ENCODE peak calls at places on chromosomes 5 and 9, in eight cellular contexts. U is AG04449; X is CD8-positive, alpha-beta memory T cell; N is brain microvascular endothelial cell; Y is left ventricle myocardium inferior; L is ovary; O is HCT116; D is BE2C. V is an unnamed sample.

GRCh38 chr9:34032631-34033030 is 16.1 kb downstream of the UBAP2 start:
- DNase-seq in D (no peak), N (no peak), L (no peak), X (no peak), U (no peak), Y (no peak), O (no peak), V (no peak)

GRCh38 chr5:157366741-157367684 is 93.0 kb upstream of the NIPAL4 start:
- DNase-seq in O (no peak), N (peak; percentile 77), L (no peak), U (peak; percentile 68), Y (no peak), X (no peak), D (peak; percentile 65), V (peak; percentile 12)

GRCh38 chr9:3746296-3747275 is 220.8 kb upstream of the RFX3 start:
- DNase-seq in X (no peak), O (peak; percentile 74), U (no peak), L (no peak), D (no peak), Y (no peak), N (peak; percentile 46), V (peak; percentile 70)

GRCh38 chr5:66247176-66247960 is 103.3 kb downstream of the SREK1 start:
- DNase-seq in D (no peak), X (no peak), N (peak; percentile 68), L (no peak), U (peak; percentile 65), O (peak; percentile 13), Y (no peak), V (peak; percentile 67)

GRCh38 chr5:91189480-91190332 is 193.4 kb downstream of the ARRDC3 start:
- DNase-seq in Y (no peak), X (no peak), L (peak; percentile 63), D (no peak), O (peak; percentile 28), U (no peak), N (peak; percentile 92), V (peak; percentile 65)

GRCh38 chr5:168468836-168469235 is 17.4 kb upstream of the RARS1 start:
- DNase-seq in U (peak; percentile 42), D (no peak), L (no peak), O (no peak), X (no peak), Y (no peak), N (peak; percentile 81), V (peak; percentile 68)

GRCh38 chr9:16571127-16571848 is 299.2 kb downstream of the BNC2 start:
- DNase-seq in L (no peak), U (no peak), D (no peak), Y (no peak), N (no peak), O (no peak), X (no peak), V (no peak)

GRCh38 chr9:86354882-86355399 is 731 bp upstream of the TUT7 start:
- DNase-seq in Y (no peak), L (no peak), X (no peak), O (no peak), N (no peak), U (no peak), D (no peak), V (no peak)

GRCh38 chr9:130846487-130847305 is 11.6 kb downstream of the ABL1 start:
- DNase-seq in L (peak; percentile 67), U (no peak), O (no peak), Y (peak; percentile 38), D (peak; percentile 33), X (no peak), N (peak; percentile 86), V (no peak)

GRCh38 chr5:137264573-137264972 is 234.6 kb downstream of the SPOCK1 start:
- DNase-seq in O (no peak), D (no peak), Y (no peak), X (no peak), N (peak; percentile 20), U (peak; percentile 82), L (no peak), V (peak; percentile 88)

DNA sequence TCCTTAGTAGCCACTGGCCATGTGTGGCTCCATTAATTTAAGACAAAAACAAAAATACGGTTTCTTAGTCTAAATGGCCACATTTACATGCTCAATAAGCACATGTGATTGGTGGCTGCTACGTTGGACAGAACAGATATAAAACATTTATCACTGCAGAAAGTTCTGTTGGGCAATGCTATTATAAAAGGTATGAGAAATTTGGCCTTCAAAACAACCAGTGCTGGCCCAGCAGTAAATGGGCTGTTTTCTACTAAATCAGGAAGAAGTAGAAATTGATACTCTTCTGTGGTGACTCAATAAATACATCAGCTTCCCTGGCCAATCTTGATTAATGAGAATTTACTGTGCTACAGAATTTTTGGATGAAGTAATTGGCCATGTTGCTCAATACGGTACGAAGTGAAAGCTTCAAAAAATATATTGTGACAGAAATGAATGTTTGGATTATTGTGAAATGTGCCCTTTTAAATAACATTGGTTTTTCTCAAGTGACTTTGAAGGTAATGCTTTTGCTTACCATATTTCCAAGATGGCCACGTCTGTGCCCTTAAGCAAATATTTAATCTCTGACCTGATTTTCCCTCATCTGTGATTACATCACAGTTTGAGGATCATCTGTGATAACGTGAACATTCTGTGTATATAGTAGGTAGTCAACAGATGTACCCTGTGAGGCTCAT is 4.2 kb downstream of the DNAJA1 start:
- DNase-seq in L (no peak), U (no peak), O (no peak), N (no peak), Y (no peak), X (no peak), D (no peak), V (no peak)
- H3K4me3 ChIP-seq in L (no peak overlapping the region), U (no peak overlapping the region), O (no peak overlapping the region), N (no peak overlapping the region), Y (peak overlapping the region; percentile 6), X (no peak overlapping the region), D (no peak overlapping the region), V (no peak overlapping the region)

GRCh38 chr9:32955655-32956478 is 45.6 kb downstream of the APTX start:
- DNase-seq in U (no peak), Y (no peak), L (no peak), O (no peak), X (no peak), D (no peak), N (no peak), V (no peak)
- H3K4me3 ChIP-seq in U (no peak overlapping the region), Y (peak overlapping the region; percentile 47), L (no peak overlapping the region), O (no peak overlapping the region), X (no peak overlapping the region), D (no peak overlapping the region), N (peak overlapping the region; percentile 47), V (no peak overlapping the region)

GRCh38 chr9:70597886-70598285 is 183.4 kb upstream of the KLF9 start:
- DNase-seq in U (no peak), D (no peak), X (no peak), N (no peak), O (no peak), Y (no peak), L (no peak), V (no peak)

GRCh38 chr9:70602364-70603019 is 188.0 kb upstream of the KLF9 start:
- DNase-seq in L (peak; percentile 49), X (peak; percentile 8), U (peak; percentile 61), D (peak; percentile 63), O (peak; percentile 65), Y (no peak), N (peak; percentile 85), V (peak; percentile 54)

GRCh38 chr9:70603020-70603411 is 188.6 kb upstream of the KLF9 start:
- DNase-seq in Y (no peak), O (no peak), X (no peak), U (no peak), L (no peak), D (no peak), N (no peak), V (no peak)

GRCh38 chr9:70600479-70600878 is 186.0 kb upstream of the KLF9 start:
- DNase-seq in L (peak; percentile 40), U (no peak), N (peak; percentile 80), Y (peak; percentile 44), X (no peak), D (no peak), O (no peak), V (peak; percentile 47)

DNA sequence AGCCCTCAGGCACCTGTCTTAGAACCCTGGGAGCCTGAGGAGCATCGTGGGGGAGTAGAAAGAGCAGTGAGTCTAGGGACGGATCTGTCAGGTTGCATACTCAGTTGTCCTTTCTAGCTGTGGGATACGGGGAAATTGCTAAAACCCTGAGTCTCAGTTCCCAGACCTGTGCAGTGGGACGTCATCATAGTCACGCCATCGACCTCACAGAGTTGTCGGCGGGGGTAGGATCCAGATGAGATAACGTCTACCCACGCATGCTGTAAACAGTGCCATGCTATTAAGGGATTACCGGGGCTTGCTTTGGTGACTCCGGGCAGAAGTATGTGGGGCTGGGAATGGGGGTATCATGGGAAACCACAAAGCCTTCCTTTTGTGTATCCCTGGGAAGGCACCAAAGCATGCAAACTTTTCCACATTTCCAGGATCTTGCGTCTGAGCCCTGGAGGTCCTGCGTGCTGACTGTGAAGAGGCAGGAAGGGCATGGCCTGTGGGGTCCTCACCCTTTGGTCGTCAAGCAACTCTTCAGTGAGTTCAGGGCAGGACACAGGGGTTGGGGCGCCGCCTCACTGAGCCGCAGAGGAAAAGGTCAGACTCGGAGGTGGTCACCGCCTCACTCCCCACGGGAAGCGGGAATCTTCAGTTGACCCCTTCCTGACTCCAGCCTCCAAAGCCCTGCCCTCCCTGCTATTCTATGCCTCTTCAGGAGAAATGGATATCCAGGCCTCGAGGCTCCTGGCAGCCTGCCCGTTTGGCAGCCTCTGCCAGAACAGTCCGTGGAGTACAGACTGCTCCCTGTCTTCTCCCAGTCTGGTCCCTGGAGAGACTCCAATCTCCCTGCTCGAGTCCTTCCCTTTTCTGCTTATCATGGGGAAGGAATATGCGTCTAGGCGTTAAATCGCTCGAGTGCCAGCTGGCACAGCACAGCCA is 186.8 kb upstream of the KLF9 start:
- DNase-seq in U (peak; percentile 99), D (peak; percentile 96), L (peak; percentile 98), O (no peak), X (no peak), N (peak; percentile 99), Y (peak; percentile 98), V (peak; percentile 99)
- H3K4me3 ChIP-seq in U (peak overlapping the region; percentile 21), D (peak overlapping the region; percentile 38), L (no peak overlapping the region), O (no peak overlapping the region), X (no peak overlapping the region), N (peak overlapping the region; percentile 37), Y (peak overlapping the region; percentile 48), V (peak overlapping the region; percentile 14)

GRCh38 chr9:91714874-91715615 is 235.0 kb downstream of the ROR2 start:
- DNase-seq in D (no peak), L (no peak), O (no peak), X (no peak), N (no peak), U (no peak), Y (no peak), V (no peak)

GRCh38 chr9:91716239-91716638 is 233.8 kb downstream of the ROR2 start:
- DNase-seq in D (no peak), U (no peak), N (no peak), X (no peak), Y (no peak), L (no peak), O (no peak), V (no peak)

GRCh38 chr9:91718071-91718470 is 232.0 kb downstream of the ROR2 start:
- DNase-seq in L (no peak), N (no peak), Y (no peak), X (no peak), D (no peak), O (no peak), U (no peak), V (no peak)

GRCh38 chr9:91714020-91714721 is 235.9 kb downstream of the ROR2 start:
- DNase-seq in D (peak; percentile 78), U (no peak), L (peak; percentile 86), X (peak; percentile 17), N (peak; percentile 64), Y (peak; percentile 45), O (peak; percentile 34), V (no peak)

DNA sequence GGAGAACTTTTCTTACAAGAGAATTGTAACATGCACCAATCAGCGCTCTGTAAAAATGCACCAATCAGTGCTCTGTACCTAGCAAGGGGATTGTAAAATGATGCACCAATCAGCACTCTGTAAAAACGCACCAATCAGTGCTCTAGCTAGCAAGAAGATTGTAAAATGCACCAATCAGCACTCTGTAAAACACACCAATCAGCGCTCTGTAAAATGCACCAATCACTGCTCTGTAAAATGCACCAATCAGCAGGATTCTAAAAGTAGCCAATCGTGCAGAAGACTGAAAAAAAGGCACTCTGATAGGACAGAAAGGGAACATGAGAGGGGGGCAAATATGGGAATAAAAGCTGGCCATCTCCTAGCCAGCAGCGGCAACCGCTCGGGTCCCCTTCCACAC is 233.2 kb downstream of the ROR2 start:
- DNase-seq in U (no peak), O (no peak), X (no peak), D (no peak), L (no peak), Y (no peak), N (no peak), V (no peak)
- H3K4me3 ChIP-seq in U (no peak overlapping the region), O (no peak overlapping the region), X (no peak overlapping the region), D (no peak overlapping the region), L (no peak overlapping the region), Y (no peak overlapping the region), N (no peak overlapping the region), V (no peak overlapping the region)

V was measured in BJ.